ENCODE peak calls at places on chromosomes 13 and 19, in ten cellular contexts. D is aorta, Q is cardiac muscle cell, G is stomach, I is upper lobe of right lung, A is mesendoderm, U is neuronal stem cell, K is tibial artery, Y is spleen, P is heart left ventricle. E is an unnamed sample. For H3K4me1, the result is how much of the 10 kb centered on the place peaks cover.

GRCh38 chr19:2167896-2168618 is 4.3 kb downstream of the DOT1L start:
- DNase-seq in D (peak), Q (peak), G (peak), I (peak), A (no peak), U (no peak), K (peak), Y (peak), P (peak), E (no peak)

GRCh38 chr13:33728271-33729037 is 89.5 kb upstream of the RFC3 start:
- DNase-seq in D (no peak), Q (peak), G (no peak), I (no peak), A (no peak), U (no peak), K (no peak), Y (no peak), P (peak), E (no peak)

GRCh38 chr13:22740264-22740663 is 440.5 kb upstream of the SGCG start:
- DNase-seq in D (no peak), Q (peak), G (no peak), I (no peak), A (peak), U (peak), K (no peak), Y (no peak), P (no peak), E (peak)

GRCh38 chr13:102869948-102870676 is 24.3 kb downstream of the ERCC5 start:
- DNase-seq in D (no peak), Q (no peak), G (no peak), I (no peak), A (no peak), U (no peak), K (no peak), Y (no peak), P (no peak), E (no peak)

GRCh38 chr13:94658926-94659649 is 53.3 kb downstream of the SOX21 start:
- DNase-seq in D (no peak), Q (no peak), G (no peak), I (no peak), A (peak), U (no peak), K (no peak), Y (no peak), P (no peak), E (no peak)

GRCh38 chr13:93951153-93951552 is 528.3 kb downstream of the DCT start:
- DNase-seq in D (no peak), Q (peak), G (no peak), I (no peak), A (peak), U (no peak), K (no peak), Y (no peak), P (no peak), E (no peak)

GRCh38 chr19:9945319-9945966 is 9.1 kb upstream of the OLFM2 start:
- DNase-seq in D (peak), Q (peak), G (peak), I (peak), A (peak), U (no peak), K (peak), Y (no peak), P (peak), E (peak)

GRCh38 chr19:39671739-39672363 is 16.1 kb downstream of the LGALS16 start:
- DNase-seq in D (no peak), Q (peak), G (peak), I (no peak), A (peak), U (peak), K (no peak), Y (no peak), P (no peak), E (peak)

GRCh38 chr13:23447927-23448326 is 14.4 kb upstream of the SACS start:
- DNase-seq in D (no peak), Q (peak), G (no peak), I (no peak), A (no peak), U (no peak), K (no peak), Y (no peak), P (no peak), E (no peak)

GRCh38 chr13:33931397-33931987 is 113.5 kb downstream of the RFC3 start:
- DNase-seq in D (no peak), Q (peak), G (no peak), I (no peak), A (peak), U (peak), K (no peak), Y (no peak), P (no peak), E (peak)

GRCh38 chr13:33090755-33091454 is 74.7 kb downstream of the KL start:
- DNase-seq in D (no peak), Q (no peak), G (no peak), I (no peak), A (no peak), U (no peak), K (no peak), Y (no peak), P (no peak), E (no peak)

GRCh38 chr19:44401108-44401786 is at the start of gene ZNF285:
- DNase-seq in D (peak), Q (peak), G (peak), I (peak), A (peak), U (peak), K (peak), Y (peak), P (peak), E (peak)

GRCh38 chr13:39102981-39103490 is 64.8 kb downstream of the NHLRC3 start:
- DNase-seq in D (no peak), Q (peak), G (no peak), I (no peak), A (no peak), U (no peak), K (no peak), Y (no peak), P (no peak), E (no peak)

GRCh38 chr13:30607908-30608307 is 9.8 kb upstream of the USPL1 start:
- DNase-seq in D (no peak), Q (no peak), G (peak), I (no peak), A (no peak), U (no peak), K (no peak), Y (no peak), P (no peak), E (no peak)

GRCh38 chr19:50658438-50659317 is 9.4 kb downstream of the C19orf81 start:
- DNase-seq in D (peak), Q (peak), G (peak), I (peak), A (peak), U (peak), K (no peak), Y (peak), P (peak), E (peak)

GRCh38 chr13:40232321-40232720 is 434.1 kb downstream of the FOXO1 start:
- DNase-seq in D (no peak), Q (no peak), G (no peak), I (no peak), A (peak), U (peak), K (no peak), Y (no peak), P (no peak), E (no peak)

GRCh38 chr13:29925457-29925856 is 75.0 kb upstream of the UBL3 start:
- DNase-seq in D (peak), Q (peak), G (peak), I (peak), A (no peak), U (no peak), K (peak), Y (no peak), P (peak), E (no peak)

GRCh38 chr19:42386974-42387707 is 3.0 kb downstream of the CNFN start:
- DNase-seq in D (peak), Q (peak), G (peak), I (peak), A (peak), U (peak), K (no peak), Y (peak), P (peak), E (no peak)

GRCh38 chr13:37595162-37595561 is 3.4 kb downstream of the POSTN start:
- DNase-seq in D (no peak), Q (peak), G (no peak), I (no peak), A (no peak), U (no peak), K (no peak), Y (no peak), P (no peak), E (peak)

GRCh38 chr13:48296528-48296927 is 7.0 kb upstream of the RB1 start:
- DNase-seq in D (no peak), Q (no peak), G (no peak), I (no peak), A (no peak), U (no peak), K (no peak), Y (no peak), P (no peak), E (no peak)

GRCh38 chr13:66634384-66634783 is 595.8 kb downstream of the PCDH9 start:
- DNase-seq in D (no peak), Q (no peak), G (no peak), I (no peak), A (no peak), U (no peak), K (no peak), Y (no peak), P (no peak), E (no peak)

GRCh38 chr13:98972627-98973026 is 5.2 kb downstream of the DOCK9 start:
- DNase-seq in D (no peak), Q (peak), G (no peak), I (no peak), A (peak), U (no peak), K (no peak), Y (no peak), P (no peak), E (peak)

GRCh38 chr13:113862191-113862765 is 1.6 kb downstream of the GAS6 start:
- DNase-seq in D (no peak), Q (no peak), G (no peak), I (no peak), A (no peak), U (no peak), K (peak), Y (no peak), P (no peak), E (no peak)

GRCh38 chr19:30563691-30564090 is 191.5 kb downstream of the ZNF536 start:
- DNase-seq in D (no peak), Q (no peak), G (no peak), I (no peak), A (no peak), U (no peak), K (peak), Y (no peak), P (no peak), E (no peak)

GRCh38 chr13:42959615-42960014 is 32.4 kb downstream of the EPSTI1 start:
- DNase-seq in D (no peak), Q (peak), G (no peak), I (no peak), A (no peak), U (no peak), K (no peak), Y (no peak), P (no peak), E (no peak)

GRCh38 chr13:32471187-32471922 is 43.4 kb upstream of the N4BP2L1 start:
- DNase-seq in D (no peak), Q (peak), G (no peak), I (no peak), A (no peak), U (no peak), K (no peak), Y (no peak), P (peak), E (no peak)

GRCh38 chr19:8490873-8491272 is 11.6 kb downstream of the PRAM1 start:
- DNase-seq in D (no peak), Q (no peak), G (no peak), I (no peak), A (no peak), U (no peak), K (no peak), Y (peak), P (no peak), E (no peak)

GRCh38 chr19:43467730-43468129 is 2.3 kb upstream of the LYPD3 start:
- DNase-seq in D (no peak), Q (peak), G (no peak), I (no peak), A (no peak), U (no peak), K (no peak), Y (no peak), P (no peak), E (no peak)

GRCh38 chr19:58325623-58326022 is 1.2 kb upstream of the ZSCAN22 start:
- DNase-seq in D (no peak), Q (no peak), G (no peak), I (no peak), A (no peak), U (no peak), K (no peak), Y (no peak), P (no peak), E (no peak)

GRCh38 chr19:34232566-34233481 is 21.5 kb upstream of the GARRE1 start:
- DNase-seq in D (peak), Q (peak), G (no peak), I (no peak), A (no peak), U (no peak), K (peak), Y (no peak), P (peak), E (no peak)

GRCh38 chr19:12792853-12793289 is 1.6 kb downstream of the JUNB start:
- DNase-seq in D (no peak), Q (no peak), G (no peak), I (no peak), A (no peak), U (no peak), K (no peak), Y (no peak), P (no peak), E (no peak)

GRCh38 chr13:44300895-44301638 is 72.6 kb upstream of the SERP2 start:
- DNase-seq in D (peak), Q (peak), G (peak), I (no peak), A (no peak), U (no peak), K (peak), Y (no peak), P (peak), E (no peak)

GRCh38 chr19:46919324-46919723 is 58.5 kb downstream of the ARHGAP35 start:
- DNase-seq in D (no peak), Q (no peak), G (no peak), I (no peak), A (no peak), U (no peak), K (no peak), Y (no peak), P (no peak), E (no peak)

GRCh38 chr19:5934002-5934401 is 19.9 kb downstream of the CAPS start:
- DNase-seq in D (no peak), Q (no peak), G (no peak), I (no peak), A (no peak), U (no peak), K (no peak), Y (no peak), P (no peak), E (no peak)
- H3K4me1 ChIP-seq in D (under half), Q (under half), G (half or more), I (under half), A (under half), U (under half), K (under half), Y (under half), P (under half), E (under half)

DNA sequence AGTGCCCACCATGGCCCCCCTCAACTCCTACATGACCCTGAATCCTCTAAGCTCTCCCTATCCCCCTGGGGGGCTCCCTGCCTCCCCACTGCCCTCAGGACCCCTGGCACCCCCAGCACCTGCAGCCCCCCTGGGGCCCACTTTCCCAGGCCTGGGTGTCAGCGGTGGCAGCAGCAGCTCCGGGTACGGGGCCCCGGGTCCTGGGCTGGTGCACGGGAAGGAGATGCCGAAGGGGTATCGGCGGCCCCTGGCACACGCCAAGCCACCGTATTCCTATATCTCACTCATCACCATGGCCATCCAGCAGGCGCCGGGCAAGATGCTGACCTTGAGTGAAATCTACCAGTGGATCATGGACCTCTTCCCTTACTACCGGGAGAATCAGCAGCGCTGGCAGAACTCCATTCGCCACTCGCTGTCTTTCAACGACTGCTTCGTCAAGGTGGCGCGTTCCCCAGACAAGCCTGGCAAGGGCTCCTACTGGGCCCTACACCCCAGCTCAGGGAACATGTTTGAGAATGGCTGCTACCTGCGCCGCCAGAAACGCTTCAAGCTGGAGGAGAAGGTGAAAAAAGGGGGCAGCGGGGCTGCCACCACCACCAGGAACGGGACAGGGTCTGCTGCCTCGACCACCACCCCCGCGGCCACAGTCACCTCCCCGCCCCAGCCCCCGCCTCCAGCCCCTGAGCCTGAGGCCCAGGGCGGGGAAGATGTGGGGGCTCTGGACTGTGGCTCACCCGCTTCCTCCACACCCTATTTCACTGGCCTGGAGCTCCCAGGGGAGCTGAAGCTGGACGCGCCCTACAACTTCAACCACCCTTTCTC is 8.2 kb downstream of the FOXA3 start:
- DNase-seq in D (no peak), Q (no peak), G (no peak), I (no peak), A (no peak), U (no peak), K (no peak), Y (no peak), P (no peak), E (no peak)
- H3K4me1 ChIP-seq in D (under half), Q (under half), G (half or more), I (under half), A (under half), U (under half), K (under half), Y (under half), P (under half), E (under half)

GRCh38 chr13:27148900-27149299 is 22.7 kb downstream of the USP12 start:
- DNase-seq in D (no peak), Q (no peak), G (no peak), I (no peak), A (no peak), U (no peak), K (no peak), Y (no peak), P (no peak), E (no peak)
- H3K4me1 ChIP-seq in D (under half), Q (under half), G (half or more), I (under half), A (under half), U (under half), K (under half), Y (under half), P (under half), E (under half)

GRCh38 chr13:77318741-77319140 is 8.2 kb downstream of the MYCBP2 start:
- DNase-seq in D (no peak), Q (no peak), G (no peak), I (no peak), A (no peak), U (no peak), K (no peak), Y (no peak), P (no peak), E (no peak)

GRCh38 chr13:77323858-77324257 is 3.0 kb downstream of the MYCBP2 start:
- DNase-seq in D (no peak), Q (no peak), G (no peak), I (no peak), A (no peak), U (no peak), K (no peak), Y (no peak), P (no peak), E (no peak)

GRCh38 chr13:77313923-77314322 is 13.0 kb downstream of the MYCBP2 start:
- DNase-seq in D (no peak), Q (no peak), G (no peak), I (no peak), A (no peak), U (no peak), K (no peak), Y (no peak), P (no peak), E (no peak)

GRCh38 chr13:77316430-77316829 is 10.5 kb downstream of the MYCBP2 start:
- DNase-seq in D (no peak), Q (peak), G (no peak), I (no peak), A (no peak), U (no peak), K (no peak), Y (no peak), P (no peak), E (no peak)

GRCh38 chr13:77319536-77319935 is 7.4 kb downstream of the MYCBP2 start:
- DNase-seq in D (no peak), Q (no peak), G (no peak), I (no peak), A (no peak), U (no peak), K (no peak), Y (no peak), P (no peak), E (no peak)
- H3K4me1 ChIP-seq in D (under half), Q (under half), G (half or more), I (under half), A (under half), U (under half), K (under half), Y (half or more), P (under half), E (under half)

E was measured in NT2/D1.